ENCODE peak calls at places on chromosomes 5 and 9, in six cellular contexts. A is tibial nerve, T is kidney, B is OCI-LY7, H is right atrium auricular region, X is heart left ventricle. I is an unnamed sample.

GRCh38 chr5:40955313-40955712 is 46.0 kb downstream of the C7 start:
- DNase-seq in H (no peak), B (no peak), A (no peak), X (no peak), T (no peak), I (no peak)

GRCh38 chr5:75435101-75435500 is 76.3 kb downstream of the CERT1 start:
- DNase-seq in B (no peak), H (no peak), T (no peak), A (no peak), X (no peak), I (no peak)

GRCh38 chr5:142722146-142722545 is 36.3 kb upstream of the FGF1 start:
- DNase-seq in H (no peak), A (no peak), T (no peak), X (no peak), B (no peak), I (no peak)

GRCh38 chr9:19666575-19666974 is 122.3 kb downstream of the SLC24A2 start:
- DNase-seq in A (no peak), H (no peak), X (no peak), B (no peak), T (no peak), I (no peak)

GRCh38 chr5:56900395-56900794 is 9.0 kb upstream of the SETD9 start:
- DNase-seq in B (no peak), X (no peak), A (no peak), H (no peak), T (no peak), I (no peak)

GRCh38 chr9:91799113-91799735 is 150.8 kb downstream of the ROR2 start:
- DNase-seq in X (no peak), T (no peak), H (no peak), B (no peak), A (no peak), I (no peak)

GRCh38 chr9:138077898-138078540 is 200.4 kb downstream of the CACNA1B start:
- DNase-seq in B (no peak), X (no peak), H (peak; percentile 48), T (peak; percentile 34), A (no peak), I (no peak)

GRCh38 chr5:97550164-97550563 is 367.1 kb upstream of the RIOK2 start:
- DNase-seq in A (no peak), T (no peak), H (no peak), B (no peak), X (no peak), I (no peak)

GRCh38 chr5:110248921-110249320 is 477.6 kb downstream of the TMEM232 start:
- DNase-seq in T (no peak), X (no peak), B (no peak), H (no peak), A (no peak), I (no peak)

GRCh38 chr5:88957000-88957399 is 74.0 kb upstream of the MEF2C start:
- DNase-seq in X (no peak), H (no peak), B (no peak), T (no peak), A (no peak), I (no peak)

GRCh38 chr5:107337281-107337680 is 333.5 kb downstream of the EFNA5 start:
- DNase-seq in H (no peak), A (no peak), X (no peak), T (no peak), B (no peak), I (no peak)

GRCh38 chr5:119319401-119319800 is 36.4 kb upstream of the TNFAIP8 start:
- DNase-seq in T (no peak), A (no peak), B (no peak), H (no peak), X (no peak), I (no peak)

GRCh38 chr9:23830949-23831730 is 5.1 kb upstream of the ELAVL2 start:
- DNase-seq in T (no peak), X (no peak), A (no peak), B (no peak), H (no peak), I (no peak)

GRCh38 chr5:16687898-16688297 is 71.1 kb upstream of the RETREG1 start:
- DNase-seq in B (no peak), T (no peak), A (no peak), H (no peak), X (no peak), I (no peak)

GRCh38 chr5:133370904-133371303 is 241.4 kb downstream of the FSTL4 start:
- DNase-seq in T (peak; percentile 61), H (peak; percentile 44), X (no peak), A (no peak), B (no peak), I (no peak)

GRCh38 chr5:893711-894110 is 1.0 kb downstream of the TRIP13 start:
- DNase-seq in X (no peak), T (no peak), A (no peak), B (peak; percentile 45), H (no peak), I (no peak)

GRCh38 chr5:157446077-157446930 is 13.7 kb upstream of the NIPAL4 start:
- DNase-seq in T (no peak), A (no peak), X (no peak), H (no peak), B (no peak), I (no peak)

GRCh38 chr5:62385136-62385535 is 18.6 kb downstream of the DIMT1 start:
- DNase-seq in B (no peak), H (no peak), A (no peak), T (no peak), X (no peak), I (no peak)

GRCh38 chr9:72586388-72587160 is 65.2 kb downstream of the TMC1 start:
- DNase-seq in B (no peak), A (no peak), T (no peak), H (peak; percentile 64), X (no peak), I (peak; percentile 37)

GRCh38 chr9:119349548-119349947 is 19.7 kb downstream of the BRINP1 start:
- DNase-seq in B (no peak), T (no peak), X (no peak), A (no peak), H (no peak), I (no peak)

GRCh38 chr5:176501333-176501732 is 35.9 kb downstream of the RNF44 start:
- DNase-seq in T (no peak), X (no peak), B (no peak), H (no peak), A (no peak), I (no peak)

GRCh38 chr9:105473221-105473620 is 25.4 kb downstream of the FSD1L start:
- DNase-seq in T (no peak), A (no peak), H (no peak), B (no peak), X (no peak), I (no peak)
- H3K4me3 ChIP-seq in T (no peak overlapping the region), A (no peak overlapping the region), H (no peak overlapping the region), B (no peak overlapping the region), X (no peak overlapping the region), I (no peak overlapping the region)

GRCh38 chr5:148912714-148913398 is 86.4 kb downstream of the ADRB2 start:
- DNase-seq in A (no peak), T (no peak), B (no peak), X (no peak), H (no peak), I (no peak)
- TF ChIP-seq CTCF in A (no peak), T (peak; percentile 43), B (peak; percentile 28), X (no peak), H (no peak), I (no peak)

GRCh38 chr5:6158974-6159863 is 219.1 kb downstream of the MED10 start:
- DNase-seq in A (no peak), X (no peak), H (no peak), B (no peak), T (no peak), I (no peak)
- H3K4me3 ChIP-seq in A (no peak overlapping the region), X (no peak overlapping the region), H (no peak overlapping the region), B (no peak overlapping the region), T (no peak overlapping the region), I (no peak overlapping the region)

GRCh38 chr5:51684794-51685355 is 301.6 kb downstream of the ISL1 start:
- DNase-seq in T (no peak), A (no peak), B (no peak), X (no peak), H (no peak), I (no peak)
- TF ChIP-seq CTCF in T (no peak), A (no peak), B (peak; percentile 30), X (no peak), H (no peak), I (no peak)